ENCODE peak calls at places on chromosomes 5 and 9, in seven cellular contexts. W is IMR-90, Q is breast epithelium, X is mesothelial cell of epicardium, J is cardiac muscle cell, U is right lobe of liver, T is dorsolateral prefrontal cortex. Z is an unnamed sample.
A peak's percentile ranks its signal among the peaks of the same experiment; 100 is the strongest.

GRCh38 chr5:171975262-171975876 is 31.1 kb downstream of the FBXW11 start:
- DNase-seq in W (peak; percentile 49), T (no peak), U (no peak), J (no peak), Q (no peak), X (no peak), Z (no peak)

GRCh38 chr5:665541-665955 is 27.6 kb downstream of the TPPP start:
- DNase-seq in J (no peak), X (no peak), Q (peak; percentile 38), T (no peak), W (no peak), U (peak; percentile 44), Z (no peak)

GRCh38 chr9:97605246-97605645 is 27.9 kb downstream of the TSTD2 start:
- DNase-seq in W (no peak), X (no peak), U (no peak), Q (no peak), J (no peak), T (no peak), Z (no peak)

GRCh38 chr5:10235350-10235749 is 14.3 kb downstream of the ATPSCKMT start:
- DNase-seq in Q (no peak), W (peak; percentile 35), J (no peak), X (no peak), U (no peak), T (no peak), Z (no peak)

GRCh38 chr9:86731511-86731993 is 215.8 kb downstream of the GAS1 start:
- DNase-seq in J (no peak), U (no peak), X (no peak), T (no peak), W (peak; percentile 78), Q (no peak), Z (no peak)

GRCh38 chr5:15285901-15286583 is 213.9 kb upstream of the FBXL7 start:
- DNase-seq in Q (no peak), X (no peak), T (peak; percentile 34), W (peak; percentile 85), J (no peak), U (no peak), Z (no peak)

GRCh38 chr9:93594041-93594756 is 17.8 kb downstream of the PHF2 start:
- DNase-seq in Q (no peak), T (no peak), U (no peak), W (no peak), J (no peak), X (no peak), Z (no peak)

GRCh38 chr5:337565-338130 is 16.1 kb downstream of the AHRR start:
- DNase-seq in T (no peak), W (peak; percentile 45), U (no peak), Q (no peak), J (peak; percentile 65), X (no peak), Z (no peak)

GRCh38 chr5:150783422-150783928 is 4.9 kb downstream of the SMIM3 start:
- DNase-seq in Q (peak; percentile 54), T (no peak), W (peak; percentile 89), U (no peak), J (no peak), X (no peak), Z (no peak)

GRCh38 chr5:68884144-68884754 is 209.6 kb upstream of the SLC30A5 start:
- DNase-seq in T (no peak), J (no peak), X (no peak), Q (no peak), U (no peak), W (no peak), Z (no peak)

GRCh38 chr9:71783120-71783523 is 14.8 kb upstream of the CEMIP2 start:
- DNase-seq in U (peak; percentile 62), Q (no peak), T (no peak), W (peak; percentile 19), J (no peak), X (no peak), Z (no peak)

GRCh38 chr9:82613516-82613915 is 449.4 kb downstream of the RASEF start:
- DNase-seq in X (no peak), T (no peak), Q (no peak), J (no peak), U (no peak), W (no peak), Z (no peak)
- TF ChIP-seq CTCF in X (no peak), T (no peak), Q (no peak), J (no peak), U (no peak), W (no peak), Z (no peak)

DNA sequence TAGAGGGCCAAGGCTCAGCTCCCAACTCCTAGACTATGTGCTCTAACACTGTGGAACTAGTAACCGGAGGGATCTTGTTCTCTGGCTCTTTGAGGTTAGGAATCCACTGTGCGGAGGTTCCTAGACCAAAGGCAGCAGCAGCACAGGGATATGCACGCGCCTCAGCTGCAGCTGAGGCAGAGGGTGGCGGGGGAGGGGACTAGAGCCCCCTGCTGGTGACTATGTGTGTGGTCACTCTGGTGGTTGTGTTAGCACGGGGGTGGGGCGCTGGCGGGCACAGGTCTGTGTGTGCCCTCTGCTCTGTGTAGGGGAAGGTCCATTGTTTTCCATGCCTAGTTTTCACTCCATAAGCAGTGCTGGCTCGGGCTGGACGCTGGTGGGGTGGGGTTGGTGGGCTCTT is 458.0 kb upstream of the IZUMO3 start:
- DNase-seq in Q (no peak), W (no peak), J (peak; percentile 8), U (no peak), X (no peak), T (no peak), Z (no peak)
- TF ChIP-seq CTCF in Q (no peak), W (no peak), J (no peak), U (no peak), X (no peak), T (no peak), Z (no peak)

DNA sequence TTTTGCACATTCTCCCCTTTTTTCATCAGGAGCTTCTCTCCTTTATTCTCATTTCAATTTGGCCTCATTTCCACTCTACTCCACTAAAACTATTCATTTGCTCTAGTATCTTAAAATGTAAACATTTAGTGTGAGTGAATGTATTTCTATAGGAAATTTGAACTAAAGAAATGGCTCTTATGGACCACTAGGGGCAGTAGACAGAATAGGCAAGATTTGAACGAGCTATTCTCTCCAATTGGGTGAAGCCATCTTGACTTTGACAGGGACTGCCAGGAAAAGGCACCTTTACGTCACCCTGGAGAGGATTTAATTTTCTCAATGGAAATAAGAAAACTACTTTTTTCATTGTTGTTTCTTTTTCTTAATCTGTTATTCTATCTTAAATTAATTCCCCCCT is 666.3 kb downstream of the DNAH5 start:
- DNase-seq in U (no peak), J (no peak), T (no peak), Q (no peak), W (no peak), X (no peak), Z (no peak)
- TF ChIP-seq CTCF in U (peak; percentile 19), J (no peak), T (no peak), Q (no peak), W (no peak), X (peak; percentile 48), Z (no peak)

DNA sequence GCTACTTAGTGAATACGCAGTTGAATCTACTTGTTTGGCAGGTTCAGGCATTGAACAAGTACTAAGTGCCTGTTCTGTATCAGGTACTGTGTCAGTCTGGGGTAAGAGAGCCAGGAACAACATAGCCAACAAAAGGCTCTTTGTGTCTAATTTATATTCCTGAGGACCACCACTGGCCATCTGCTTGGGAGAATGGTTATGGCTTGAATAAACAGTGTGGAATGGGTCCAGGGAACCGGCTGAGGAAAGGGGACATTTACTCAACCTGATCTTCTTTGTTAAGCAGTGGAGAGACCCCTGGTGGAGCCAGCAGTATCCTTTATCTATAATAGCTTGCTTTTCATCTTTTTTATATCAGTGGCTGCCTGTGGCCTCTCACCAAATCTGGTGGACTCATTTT is 38.6 kb downstream of the EXOSC2 start:
- DNase-seq in J (no peak), Q (no peak), U (no peak), T (no peak), W (peak; percentile 31), X (no peak), Z (no peak)
- TF ChIP-seq CTCF in J (no peak), Q (no peak), U (no peak), T (no peak), W (peak; percentile 22), X (no peak), Z (no peak)

GRCh38 chr5:141245250-141245717 is at the start of gene PCDHB15:
- DNase-seq in X (no peak), U (no peak), J (peak; percentile 54), Q (no peak), T (no peak), W (no peak), Z (no peak)
- TF ChIP-seq CTCF in X (no peak), U (no peak), J (no peak), Q (no peak), T (peak; percentile 33), W (peak; percentile 22), Z (no peak)

DNA sequence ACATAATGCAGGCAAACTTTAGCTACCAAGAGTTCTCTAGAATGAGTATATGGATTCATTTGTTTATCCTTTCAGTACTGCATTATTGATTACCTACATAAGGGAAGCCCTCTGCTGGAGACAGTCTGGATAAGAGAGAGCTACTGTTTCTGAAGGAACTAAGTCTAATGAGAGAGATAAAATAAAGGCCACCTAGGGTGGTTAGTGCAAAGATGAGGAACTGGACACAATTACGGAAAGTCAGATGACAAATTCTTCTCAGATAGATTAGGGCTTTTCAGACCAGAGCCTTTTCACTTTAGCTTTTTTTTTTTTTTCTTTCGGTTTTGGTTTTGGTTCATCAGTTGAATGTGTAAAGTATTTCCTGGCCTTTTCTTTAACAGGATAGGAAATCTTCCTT is 31.3 kb downstream of the ISOC1 start:
- DNase-seq in X (no peak), Q (no peak), J (no peak), T (no peak), W (no peak), U (no peak), Z (no peak)
- TF ChIP-seq CTCF in X (no peak), Q (no peak), J (no peak), T (no peak), W (no peak), U (no peak), Z (no peak)

GRCh38 chr9:132243156-132244074 is 81.6 kb downstream of the NTNG2 start:
- DNase-seq in X (no peak), Q (no peak), J (no peak), W (peak; percentile 13), U (no peak), T (no peak), Z (no peak)
- TF ChIP-seq CTCF in X (no peak), Q (no peak), J (no peak), W (no peak), U (no peak), T (no peak), Z (no peak)

DNA sequence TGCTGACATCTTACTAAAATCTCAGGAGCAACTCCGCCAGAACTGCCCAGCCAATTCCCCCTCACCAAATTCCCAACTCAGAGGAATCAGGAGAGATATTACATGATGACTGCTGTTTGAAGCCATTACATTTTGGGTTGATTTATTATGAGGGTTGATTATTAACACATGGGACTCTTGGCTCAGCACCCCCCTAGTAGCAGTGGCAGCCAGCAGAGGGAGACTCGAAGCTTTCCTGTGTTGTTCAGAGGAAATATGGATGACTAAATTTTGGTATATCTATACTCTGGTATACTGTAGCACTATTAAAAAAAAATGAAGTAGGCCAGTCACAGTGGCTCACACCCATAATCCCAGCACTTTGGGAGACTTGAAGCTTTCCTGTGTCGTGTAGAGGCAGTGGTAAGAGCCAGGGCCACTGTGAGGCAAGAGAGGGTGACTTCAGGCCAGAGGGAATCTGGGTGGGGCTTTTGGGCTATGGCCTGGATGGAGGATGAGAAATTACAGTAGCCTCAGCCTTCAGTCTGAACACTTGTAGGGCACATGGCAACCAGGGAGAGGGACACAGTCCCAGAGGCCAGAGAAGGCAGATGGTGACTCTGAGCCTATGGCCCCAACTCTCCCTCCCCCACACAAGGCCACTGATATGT is 111.4 kb downstream of the LHX2 start:
- DNase-seq in T (no peak), J (no peak), Q (no peak), U (no peak), W (peak; percentile 43), X (no peak), Z (no peak)
- TF ChIP-seq CTCF in T (no peak), J (peak; percentile 63), Q (no peak), U (peak; percentile 18), W (peak; percentile 47), X (no peak), Z (no peak)

GRCh38 chr9:131008909-131009618 is at the start of gene LAMC3:
- DNase-seq in U (no peak), W (no peak), T (no peak), J (peak; percentile 70), X (no peak), Q (no peak), Z (no peak)
- TF ChIP-seq CTCF in U (no peak), W (peak; percentile 24), T (peak; percentile 44), J (peak; percentile 28), X (no peak), Q (no peak), Z (no peak)